ENCODE peak calls at places on chromosomes 6 and 20, in nine cellular contexts. U, A, X, Z, P, Y, I, B and R are unnamed samples.

GRCh38 chr6:126040826-126041225 is 54.5 kb downstream of the TRMT11 start:
- DNase-seq in Y (peak; percentile 80), A (no peak), P (no peak), U (no peak), I (no peak), Z (peak; percentile 42), B (no peak), X (no peak), R (no peak)

GRCh38 chr6:12635375-12635774 is 81.2 kb upstream of the PHACTR1 start:
- DNase-seq in P (no peak), Z (no peak), I (no peak), U (no peak), B (no peak), X (no peak), A (no peak), Y (no peak), R (no peak)

GRCh38 chr6:134372603-134373281 is 54.8 kb upstream of the SGK1 start:
- DNase-seq in Z (peak; percentile 13), I (no peak), P (no peak), Y (no peak), A (no peak), B (peak; percentile 82), U (no peak), X (no peak), R (no peak)

GRCh38 chr20:61922936-61923335 is 142.7 kb downstream of the TAF4 start:
- DNase-seq in P (no peak), B (no peak), Z (no peak), A (no peak), I (no peak), X (peak; percentile 40), Y (no peak), U (no peak), R (no peak)

GRCh38 chr6:20876016-20876415 is 341.8 kb downstream of the CDKAL1 start:
- DNase-seq in I (no peak), P (no peak), X (no peak), U (peak; percentile 91), Z (no peak), Y (peak; percentile 39), B (no peak), A (no peak), R (no peak)

GRCh38 chr6:155561262-155561970 is 105.8 kb upstream of the NOX3 start:
- DNase-seq in X (no peak), Z (no peak), A (no peak), P (no peak), B (no peak), I (no peak), U (no peak), Y (no peak), R (no peak)

GRCh38 chr20:59848182-59848581 is 85.3 kb downstream of the SYCP2 start:
- DNase-seq in U (no peak), A (no peak), B (no peak), Z (no peak), P (no peak), I (no peak), X (no peak), Y (no peak), R (no peak)

GRCh38 chr6:151493495-151494234 is at the start of gene CCDC170:
- DNase-seq in P (no peak), U (no peak), B (no peak), A (no peak), Y (peak; percentile 52), X (peak; percentile 79), I (peak; percentile 56), Z (peak; percentile 43), R (no peak)

GRCh38 chr20:38725959-38726848 is 1.9 kb downstream of the SLC32A1 start:
- DNase-seq in A (peak; percentile 14), Z (peak; percentile 68), X (no peak), B (no peak), P (no peak), I (peak; percentile 93), Y (peak; percentile 39), U (no peak), R (no peak)

GRCh38 chr20:57166568-57167291 is 99.7 kb downstream of the BMP7 start:
- DNase-seq in P (no peak), X (no peak), I (no peak), A (no peak), Z (no peak), Y (no peak), B (no peak), U (no peak), R (no peak)

GRCh38 chr20:46205349-46205748 is 87.2 kb downstream of the CD40 start:
- DNase-seq in U (no peak), I (no peak), B (no peak), X (no peak), A (no peak), Z (no peak), P (no peak), Y (no peak), R (no peak)

GRCh38 chr6:159107451-159108260 is 61.5 kb upstream of the FNDC1 start:
- DNase-seq in B (peak; percentile 42), U (no peak), Y (no peak), I (no peak), Z (no peak), X (no peak), A (peak; percentile 80), P (peak; percentile 98), R (no peak)

GRCh38 chr6:47483853-47484546 is 6.4 kb downstream of the CD2AP start:
- DNase-seq in X (no peak), Y (peak; percentile 29), A (no peak), P (no peak), U (no peak), I (no peak), B (no peak), Z (no peak), R (no peak)

GRCh38 chr6:125316621-125317020 is 14.9 kb upstream of the HDDC2 start:
- DNase-seq in Y (no peak), A (no peak), U (no peak), X (no peak), B (no peak), P (no peak), Z (no peak), I (no peak), R (peak; percentile 57)

GRCh38 chr20:6829510-6830116 is 62.1 kb downstream of the BMP2 start:
- DNase-seq in U (no peak), Z (no peak), B (no peak), X (no peak), A (no peak), Y (peak; percentile 20), I (no peak), P (no peak), R (no peak)

GRCh38 chr20:49907405-49908257 is 7.7 kb downstream of the SPATA2 start:
- DNase-seq in Y (no peak), A (no peak), P (no peak), B (peak; percentile 34), I (no peak), Z (no peak), X (peak; percentile 53), U (no peak), R (no peak)

GRCh38 chr6:22690446-22690845 is 121.1 kb downstream of the HDGFL1 start:
- DNase-seq in X (no peak), I (no peak), P (no peak), Z (no peak), U (no peak), B (no peak), A (no peak), Y (no peak), R (no peak)

GRCh38 chr6:166167801-166168615 is at the start of gene TBXT:
- DNase-seq in X (no peak), A (no peak), B (no peak), U (no peak), Y (no peak), Z (no peak), I (peak; percentile 82), P (peak; percentile 64), R (no peak)

GRCh38 chr6:160386869-160387518 is 38.8 kb downstream of the SLC22A3 start:
- DNase-seq in Y (no peak), Z (no peak), X (no peak), I (no peak), P (no peak), U (no peak), B (no peak), A (no peak), R (no peak)

GRCh38 chr6:142440603-142441293 is 138.9 kb downstream of the ADGRG6 start:
- DNase-seq in U (no peak), I (peak; percentile 39), Z (no peak), X (no peak), P (no peak), B (no peak), Y (no peak), A (no peak), R (no peak)

GRCh38 chr6:4451718-4452117 is 316.3 kb upstream of the ECI2 start:
- DNase-seq in P (no peak), Y (no peak), A (no peak), X (no peak), Z (no peak), B (no peak), I (no peak), U (no peak), R (no peak)
- H3K27ac ChIP-seq in P (no peak overlapping the region), Y (no peak overlapping the region), A (no peak overlapping the region), X (no peak overlapping the region), Z (no peak overlapping the region), B (no peak overlapping the region), I (no peak overlapping the region), U (no peak overlapping the region), R (no peak overlapping the region)

GRCh38 chr6:16136536-16137450 is 7.9 kb downstream of the MYLIP start:
- DNase-seq in U (no peak), X (no peak), Y (peak; percentile 64), B (no peak), P (no peak), I (no peak), A (peak; percentile 32), Z (no peak), R (no peak)
- H3K27ac ChIP-seq in U (peak overlapping the region; percentile 88), X (no peak overlapping the region), Y (no peak overlapping the region), B (peak overlapping the region; percentile 54), P (no peak overlapping the region), I (no peak overlapping the region), A (peak overlapping the region; percentile 8), Z (no peak overlapping the region), R (peak overlapping the region; percentile 34)

GRCh38 chr6:17687136-17687535 is 19.6 kb downstream of the NUP153 start:
- DNase-seq in X (no peak), I (no peak), U (no peak), A (no peak), Y (peak; percentile 73), Z (no peak), P (no peak), B (no peak), R (no peak)

DNA sequence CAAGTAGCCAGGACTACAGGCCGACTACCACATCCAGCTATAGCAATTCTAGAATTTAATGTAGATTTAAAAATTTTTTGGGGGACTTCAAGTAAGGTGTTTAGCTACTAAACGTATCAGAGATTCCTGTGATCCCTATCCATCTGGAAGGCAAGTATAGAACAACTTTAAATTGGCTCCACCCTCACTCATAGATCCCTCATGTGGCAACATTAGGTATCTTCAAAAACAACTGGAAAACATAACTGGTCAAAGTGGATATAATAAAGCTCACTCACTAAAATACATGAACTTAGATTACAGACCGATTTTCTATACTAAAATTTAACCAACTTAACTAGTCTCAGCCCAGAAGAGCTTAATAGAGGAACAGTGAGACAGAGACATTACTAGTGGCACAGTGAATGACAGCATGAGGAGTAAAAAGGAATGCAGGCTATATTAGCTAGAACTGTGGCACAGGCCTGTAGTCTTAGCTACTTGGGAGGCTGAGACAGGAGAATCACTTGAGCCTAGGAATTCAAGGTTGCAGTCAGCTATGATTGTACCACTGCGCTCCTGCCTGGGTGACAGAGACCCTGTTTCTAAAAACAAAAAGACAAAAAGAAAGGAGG is 14.7 kb downstream of the NUP153 start:
- DNase-seq in B (no peak), I (no peak), Y (no peak), X (no peak), A (no peak), Z (no peak), P (no peak), U (no peak), R (no peak)
- H3K27ac ChIP-seq in B (no peak overlapping the region), I (no peak overlapping the region), Y (no peak overlapping the region), X (no peak overlapping the region), A (no peak overlapping the region), Z (no peak overlapping the region), P (no peak overlapping the region), U (no peak overlapping the region), R (no peak overlapping the region)

GRCh38 chr20:53657289-53657678 is 63.6 kb upstream of the ZNF217 start:
- DNase-seq in Y (no peak), A (no peak), P (no peak), I (no peak), Z (no peak), X (no peak), U (no peak), B (no peak), R (no peak)
- H3K27ac ChIP-seq in Y (no peak overlapping the region), A (no peak overlapping the region), P (no peak overlapping the region), I (no peak overlapping the region), Z (no peak overlapping the region), X (no peak overlapping the region), U (peak overlapping the region; percentile 92), B (peak overlapping the region; percentile 29), R (no peak overlapping the region)